ENCODE peak calls at places on chromosomes 2 and 18, in five cellular contexts. One of them, this sample, is unnamed.

GRCh38 chr18:50917021-50917420 is 38.1 kb downstream of the ME2 start:
- DNase-seq in MCF 10A: no peak
- DNase-seq in heart right ventricle: no peak
- DNase-seq in lower lobe of right lung: no peak
- DNase-seq in GM20000: no peak
- DNase-seq in this sample: no peak

GRCh38 chr2:120587326-120587996 is 148.2 kb upstream of the GLI2 start:
- DNase-seq in MCF 10A: no peak
- DNase-seq in heart right ventricle: no peak
- DNase-seq in lower lobe of right lung: no peak
- DNase-seq in GM20000: peak
- DNase-seq in this sample: no peak

GRCh38 chr2:1493361-1494126 is 80.3 kb downstream of the TPO start:
- DNase-seq in MCF 10A: no peak
- DNase-seq in heart right ventricle: no peak
- DNase-seq in lower lobe of right lung: no peak
- DNase-seq in GM20000: no peak
- DNase-seq in this sample: no peak

GRCh38 chr2:178641498-178641897 is 161.2 kb downstream of the PLEKHA3 start:
- DNase-seq in MCF 10A: no peak
- DNase-seq in heart right ventricle: no peak
- DNase-seq in lower lobe of right lung: no peak
- DNase-seq in GM20000: no peak
- DNase-seq in this sample: no peak

GRCh38 chr2:162126145-162126926 is 25.7 kb downstream of the GCG start:
- DNase-seq in MCF 10A: no peak
- DNase-seq in heart right ventricle: no peak
- DNase-seq in lower lobe of right lung: no peak
- DNase-seq in GM20000: peak
- DNase-seq in this sample: no peak

GRCh38 chr2:70904371-70905216 is 31.1 kb upstream of the ATP6V1B1 start:
- DNase-seq in MCF 10A: no peak
- DNase-seq in heart right ventricle: no peak
- DNase-seq in lower lobe of right lung: no peak
- DNase-seq in GM20000: no peak
- DNase-seq in this sample: no peak

GRCh38 chr2:7801212-7801611 is 880.6 kb upstream of the ID2 start:
- DNase-seq in MCF 10A: no peak
- DNase-seq in heart right ventricle: no peak
- DNase-seq in lower lobe of right lung: no peak
- DNase-seq in GM20000: no peak
- DNase-seq in this sample: no peak

GRCh38 chr2:57448816-57449215 is 597.8 kb upstream of the VRK2 start:
- DNase-seq in MCF 10A: no peak
- DNase-seq in heart right ventricle: no peak
- DNase-seq in lower lobe of right lung: no peak
- DNase-seq in GM20000: no peak
- DNase-seq in this sample: no peak

GRCh38 chr18:68426731-68427315 is 288.1 kb downstream of the TMX3 start:
- DNase-seq in MCF 10A: no peak
- DNase-seq in heart right ventricle: no peak
- DNase-seq in lower lobe of right lung: no peak
- DNase-seq in GM20000: no peak
- DNase-seq in this sample: no peak

GRCh38 chr2:28389399-28390240 is 3.0 kb upstream of the FOSL2 start:
- DNase-seq in MCF 10A: no peak
- DNase-seq in heart right ventricle: no peak
- DNase-seq in lower lobe of right lung: no peak
- DNase-seq in GM20000: no peak
- DNase-seq in this sample: no peak

GRCh38 chr2:28390857-28391563 is 1.6 kb upstream of the FOSL2 start:
- DNase-seq in MCF 10A: peak
- DNase-seq in heart right ventricle: peak
- DNase-seq in lower lobe of right lung: peak
- DNase-seq in GM20000: no peak
- DNase-seq in this sample: peak

GRCh38 chr2:28391564-28392296 is 928 bp upstream of the FOSL2 start:
- DNase-seq in MCF 10A: peak
- DNase-seq in heart right ventricle: peak
- DNase-seq in lower lobe of right lung: peak
- DNase-seq in GM20000: peak
- DNase-seq in this sample: no peak

GRCh38 chr2:28392297-28393114 is at the start of gene FOSL2:
- DNase-seq in MCF 10A: peak
- DNase-seq in heart right ventricle: peak
- DNase-seq in lower lobe of right lung: peak
- DNase-seq in GM20000: peak
- DNase-seq in this sample: peak

DNA sequence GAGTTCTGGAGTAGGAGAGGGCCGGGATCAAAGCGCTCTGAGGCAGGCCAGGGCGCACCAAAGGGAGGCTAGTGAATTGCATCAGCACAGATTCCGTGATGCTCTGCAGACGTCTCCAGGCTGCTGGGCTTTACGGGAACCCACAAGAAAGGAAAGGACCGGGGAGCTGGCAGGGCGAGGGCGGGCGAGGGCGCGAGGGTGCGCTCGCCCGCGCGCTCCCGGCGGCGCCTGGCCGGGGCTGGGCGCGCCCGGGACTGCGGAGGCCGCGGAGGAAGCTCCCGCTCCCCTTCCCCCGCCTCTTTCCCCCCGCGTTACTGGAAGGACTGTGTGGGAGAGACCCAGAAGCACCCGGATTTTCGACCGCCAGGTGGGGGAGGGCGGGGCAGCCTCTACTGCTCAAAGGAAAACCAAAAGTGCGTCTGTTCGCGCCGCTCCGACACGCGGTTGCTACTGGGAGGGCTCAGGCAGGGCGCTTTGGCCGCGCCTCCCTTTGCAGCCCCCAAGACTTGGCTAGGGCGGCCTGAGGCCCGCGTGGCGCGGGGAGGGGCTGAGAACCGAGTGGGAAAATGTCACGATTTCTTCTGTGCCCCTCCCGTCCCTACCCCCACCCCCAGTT is 2.3 kb upstream of the FOSL2 start:
- DNase-seq in MCF 10A: peak
- DNase-seq in heart right ventricle: peak
- DNase-seq in lower lobe of right lung: peak
- DNase-seq in GM20000: peak
- DNase-seq in this sample: peak
- TF ChIP-seq CTCF in MCF 10A: no peak
- TF ChIP-seq CTCF in heart right ventricle: no peak
- TF ChIP-seq CTCF in lower lobe of right lung: no peak
- TF ChIP-seq CTCF in GM20000: no peak
- TF ChIP-seq CTCF in this sample: peak

DNA sequence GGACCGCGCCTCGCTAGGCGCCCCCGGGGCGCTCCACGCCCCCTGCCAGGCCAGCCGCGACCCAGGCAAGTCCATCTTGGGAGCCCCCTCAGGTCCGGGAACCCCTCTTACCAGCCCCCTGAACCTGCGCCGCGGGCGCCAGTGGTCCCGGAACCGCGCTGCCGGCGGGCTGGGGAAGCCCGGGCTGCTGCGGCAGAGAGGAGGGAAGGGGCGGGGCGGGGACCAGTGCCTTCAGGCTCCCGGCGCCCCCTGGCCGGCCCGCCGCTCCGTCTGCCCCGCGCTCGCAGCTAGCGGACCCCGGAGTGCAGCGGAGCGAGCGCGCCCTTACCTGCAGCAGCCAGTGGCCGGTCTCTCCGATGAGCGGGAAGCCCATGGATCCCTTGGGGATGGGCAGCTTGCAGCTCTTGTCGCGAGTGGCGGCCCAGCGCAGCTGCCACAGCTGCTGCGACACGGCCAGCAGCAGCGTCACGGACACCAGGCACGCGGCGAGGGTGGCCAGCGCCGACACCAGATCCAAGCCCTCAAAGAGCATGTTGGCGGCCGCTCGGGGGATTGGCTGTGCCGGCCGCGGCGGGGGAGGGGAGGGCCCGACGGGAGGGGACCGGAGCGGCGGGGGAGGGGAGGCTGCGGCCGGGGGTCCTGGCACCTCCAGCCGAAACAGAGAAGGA is at the start of gene CYP26B1:
- DNase-seq in MCF 10A: no peak
- DNase-seq in heart right ventricle: no peak
- DNase-seq in lower lobe of right lung: peak
- DNase-seq in GM20000: peak
- DNase-seq in this sample: no peak
- TF ChIP-seq CTCF in MCF 10A: no peak
- TF ChIP-seq CTCF in heart right ventricle: no peak
- TF ChIP-seq CTCF in lower lobe of right lung: no peak
- TF ChIP-seq CTCF in GM20000: no peak
- TF ChIP-seq CTCF in this sample: no peak

GRCh38 chr2:84870306-84870705 is 10.6 kb downstream of the TRABD2A start:
- DNase-seq in MCF 10A: no peak
- DNase-seq in heart right ventricle: no peak
- DNase-seq in lower lobe of right lung: no peak
- DNase-seq in GM20000: no peak
- DNase-seq in this sample: no peak
- TF ChIP-seq CTCF in MCF 10A: no peak
- TF ChIP-seq CTCF in heart right ventricle: no peak
- TF ChIP-seq CTCF in lower lobe of right lung: no peak
- TF ChIP-seq CTCF in GM20000: peak
- TF ChIP-seq CTCF in this sample: no peak

DNA sequence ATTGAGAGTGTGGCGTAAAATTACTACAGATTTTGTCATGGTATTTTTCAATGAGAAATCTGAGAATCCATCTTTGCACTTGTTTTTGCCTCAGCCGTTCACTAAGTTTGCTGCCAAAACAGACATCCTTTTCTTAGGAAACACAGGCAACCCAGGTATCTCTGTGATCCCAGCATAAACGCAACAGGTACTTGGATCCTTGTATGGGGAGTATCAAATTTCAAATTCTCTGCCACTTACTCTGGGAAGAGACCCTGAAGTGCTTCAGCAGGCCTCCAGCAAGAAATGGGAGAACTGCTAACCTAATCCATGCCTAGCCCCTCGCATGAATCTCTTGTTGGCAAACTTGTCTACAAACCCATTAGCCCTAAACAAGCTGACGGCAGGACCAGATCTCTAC is 83.1 kb downstream of the BCL11A start:
- DNase-seq in MCF 10A: no peak
- DNase-seq in heart right ventricle: no peak
- DNase-seq in lower lobe of right lung: no peak
- DNase-seq in GM20000: no peak
- DNase-seq in this sample: no peak
- TF ChIP-seq CTCF in MCF 10A: no peak
- TF ChIP-seq CTCF in heart right ventricle: no peak
- TF ChIP-seq CTCF in lower lobe of right lung: no peak
- TF ChIP-seq CTCF in GM20000: no peak
- TF ChIP-seq CTCF in this sample: no peak

DNA sequence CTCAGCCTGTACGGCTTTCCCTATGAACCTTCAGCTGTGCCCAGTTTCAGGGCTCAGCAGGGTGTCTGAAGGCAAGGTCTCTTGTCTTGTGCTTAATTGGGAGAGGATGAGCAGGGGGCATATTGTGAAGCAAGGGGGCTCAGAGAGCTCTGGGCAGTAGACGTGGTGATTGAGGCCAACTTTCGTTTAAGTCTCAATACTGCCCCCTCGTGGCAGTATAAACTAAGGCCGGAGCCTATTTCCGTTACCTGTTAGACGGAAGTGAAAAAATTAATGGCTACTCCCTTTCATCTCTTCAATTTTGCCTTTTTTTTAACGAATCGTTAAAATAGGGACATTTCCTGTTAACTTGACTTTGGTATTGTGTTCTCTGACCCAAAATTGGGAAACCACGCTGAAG is 193.4 kb downstream of the TDRD15 start:
- DNase-seq in MCF 10A: peak
- DNase-seq in heart right ventricle: peak
- DNase-seq in lower lobe of right lung: peak
- DNase-seq in GM20000: peak
- DNase-seq in this sample: no peak
- TF ChIP-seq CTCF in MCF 10A: peak
- TF ChIP-seq CTCF in heart right ventricle: peak
- TF ChIP-seq CTCF in lower lobe of right lung: peak
- TF ChIP-seq CTCF in GM20000: peak
- TF ChIP-seq CTCF in this sample: no peak

This sample was measured in AG04449.